ENCODE peak calls at places on chromosomes 11 and 22, in five cellular contexts. L, G, O, M and S are unnamed samples.

GRCh38 chr11:27451528-27451927 is 21.1 kb downstream of the LGR4 start:
- DNase-seq in M (no peak), G (no peak), O (no peak), L (no peak), S (no peak)

GRCh38 chr22:35419756-35420155 is 19.8 kb downstream of the MCM5 start:
- DNase-seq in L (no peak), M (no peak), G (no peak), O (no peak), S (no peak)

GRCh38 chr11:128916646-128917045 is 25.5 kb downstream of the KCNJ5 start:
- DNase-seq in M (no peak), O (no peak), L (no peak), G (no peak), S (no peak)

GRCh38 chr22:45218974-45219373 is 21.7 kb downstream of the KIAA0930 start:
- DNase-seq in O (peak), M (peak), G (no peak), L (no peak), S (no peak)

GRCh38 chr22:23389271-23390071 is 190.6 kb downstream of the IGLL1 start:
- DNase-seq in G (no peak), M (no peak), L (no peak), O (no peak), S (peak)

GRCh38 chr11:47616726-47617416 is 22.7 kb upstream of the C1QTNF4 start:
- DNase-seq in M (no peak), L (peak), O (no peak), G (peak), S (peak)

GRCh38 chr22:24165673-24166072 is 15.6 kb upstream of the SUSD2 start:
- DNase-seq in G (no peak), M (no peak), O (no peak), L (no peak), S (no peak)

GRCh38 chr11:128931661-128932060 is 11.0 kb downstream of the TP53AIP1 start:
- DNase-seq in L (no peak), O (no peak), G (no peak), M (no peak), S (no peak)

GRCh38 chr11:131904756-131905155 is 534.3 kb downstream of the NTM start:
- DNase-seq in L (no peak), O (no peak), M (no peak), G (no peak), S (no peak)

GRCh38 chr22:50620861-50621490 is 7.0 kb downstream of the ARSA start:
- DNase-seq in O (no peak), G (no peak), M (peak), L (no peak), S (peak)

GRCh38 chr11:65865550-65866172 is 5.4 kb downstream of the MUS81 start:
- DNase-seq in M (no peak), G (no peak), O (no peak), L (no peak), S (no peak)

GRCh38 chr22:25101986-25102385 is 97.7 kb upstream of the CRYBB3 start:
- DNase-seq in O (no peak), G (no peak), M (no peak), L (no peak), S (no peak)

GRCh38 chr11:61996933-61997332 is 29.5 kb upstream of the FTH1 start:
- DNase-seq in G (no peak), L (no peak), M (no peak), O (no peak), S (peak)

GRCh38 chr11:3609416-3610265 is 32.2 kb downstream of the ART5 start:
- DNase-seq in G (peak), O (peak), M (no peak), L (peak), S (peak)

GRCh38 chr11:12232160-12232559 is 121.8 kb downstream of the MICAL2 start:
- DNase-seq in M (no peak), O (no peak), G (no peak), L (no peak), S (no peak)

GRCh38 chr11:105609832-105610781 is at the start of gene GRIA4:
- DNase-seq in O (peak), M (no peak), G (no peak), L (no peak), S (no peak)

GRCh38 chr22:21009638-21010425 is 5.1 kb upstream of the P2RX6 start:
- DNase-seq in L (no peak), G (peak), O (no peak), M (no peak), S (peak)

GRCh38 chr22:23401111-23401909 is 178.8 kb downstream of the IGLL1 start:
- DNase-seq in M (no peak), O (no peak), L (no peak), G (no peak), S (no peak)

GRCh38 chr22:47020157-47020556 is 257.7 kb downstream of the TBC1D22A start:
- DNase-seq in G (no peak), L (no peak), O (no peak), M (no peak), S (no peak)

GRCh38 chr11:44997566-44997965 is 46.9 kb upstream of the TP53I11 start:
- DNase-seq in M (no peak), G (no peak), O (no peak), L (no peak), S (no peak)

GRCh38 chr22:42962295-42963230 is 52.4 kb downstream of the PACSIN2 start:
- DNase-seq in G (no peak), L (no peak), M (no peak), O (no peak), S (no peak)

GRCh38 chr22:37990302-37990701 is 5.9 kb upstream of the SOX10 start:
- DNase-seq in G (no peak), O (no peak), L (no peak), M (no peak), S (no peak)

GRCh38 chr22:37994049-37994448 is 9.7 kb upstream of the SOX10 start:
- DNase-seq in L (no peak), M (no peak), G (no peak), O (no peak), S (no peak)

GRCh38 chr22:37989146-37990045 is 5.0 kb upstream of the SOX10 start:
- DNase-seq in O (no peak), G (no peak), L (no peak), M (no peak), S (no peak)

GRCh38 chr22:37990862-37991261 is 6.5 kb upstream of the SOX10 start:
- DNase-seq in M (no peak), G (no peak), L (no peak), O (no peak), S (no peak)

GRCh38 chr22:37991738-37992442 is 7.5 kb upstream of the SOX10 start:
- DNase-seq in G (no peak), O (no peak), L (no peak), M (no peak), S (no peak)
- TF ChIP-seq FOXM1 in G (no peak), O (no peak), L (no peak), M (no peak), S (no peak)

GRCh38 chr11:13955971-13956421 is 6.5 kb upstream of the SPON1 start:
- DNase-seq in L (peak), G (peak), O (peak), M (no peak), S (peak)
- TF ChIP-seq FOXM1 in L (no peak), G (no peak), O (no peak), M (no peak), S (no peak)

GRCh38 chr11:34566209-34566551 is 52.6 kb upstream of the ELF5 start:
- DNase-seq in O (no peak), M (no peak), G (no peak), L (no peak), S (peak)
- TF ChIP-seq FOXM1 in O (no peak), M (no peak), G (no peak), L (no peak), S (no peak)

GRCh38 chr11:88178211-88178610 is 3.0 kb upstream of the RAB38 start:
- DNase-seq in M (no peak), L (no peak), O (no peak), G (no peak), S (no peak)
- TF ChIP-seq FOXM1 in M (no peak), L (no peak), O (no peak), G (no peak), S (no peak)

GRCh38 chr22:29206372-29207230 is 905 bp downstream of the EMID1 start:
- DNase-seq in M (no peak), O (peak), G (no peak), L (no peak), S (no peak)

GRCh38 chr22:29208502-29208862 is 2.8 kb downstream of the EMID1 start:
- DNase-seq in L (no peak), G (no peak), O (peak), M (no peak), S (no peak)

GRCh38 chr22:29208879-29209623 is 3.4 kb downstream of the EMID1 start:
- DNase-seq in O (peak), M (peak), G (no peak), L (no peak), S (no peak)

GRCh38 chr22:29207231-29207550 is 1.5 kb downstream of the EMID1 start:
- DNase-seq in O (no peak), G (no peak), M (no peak), L (no peak), S (no peak)

DNA sequence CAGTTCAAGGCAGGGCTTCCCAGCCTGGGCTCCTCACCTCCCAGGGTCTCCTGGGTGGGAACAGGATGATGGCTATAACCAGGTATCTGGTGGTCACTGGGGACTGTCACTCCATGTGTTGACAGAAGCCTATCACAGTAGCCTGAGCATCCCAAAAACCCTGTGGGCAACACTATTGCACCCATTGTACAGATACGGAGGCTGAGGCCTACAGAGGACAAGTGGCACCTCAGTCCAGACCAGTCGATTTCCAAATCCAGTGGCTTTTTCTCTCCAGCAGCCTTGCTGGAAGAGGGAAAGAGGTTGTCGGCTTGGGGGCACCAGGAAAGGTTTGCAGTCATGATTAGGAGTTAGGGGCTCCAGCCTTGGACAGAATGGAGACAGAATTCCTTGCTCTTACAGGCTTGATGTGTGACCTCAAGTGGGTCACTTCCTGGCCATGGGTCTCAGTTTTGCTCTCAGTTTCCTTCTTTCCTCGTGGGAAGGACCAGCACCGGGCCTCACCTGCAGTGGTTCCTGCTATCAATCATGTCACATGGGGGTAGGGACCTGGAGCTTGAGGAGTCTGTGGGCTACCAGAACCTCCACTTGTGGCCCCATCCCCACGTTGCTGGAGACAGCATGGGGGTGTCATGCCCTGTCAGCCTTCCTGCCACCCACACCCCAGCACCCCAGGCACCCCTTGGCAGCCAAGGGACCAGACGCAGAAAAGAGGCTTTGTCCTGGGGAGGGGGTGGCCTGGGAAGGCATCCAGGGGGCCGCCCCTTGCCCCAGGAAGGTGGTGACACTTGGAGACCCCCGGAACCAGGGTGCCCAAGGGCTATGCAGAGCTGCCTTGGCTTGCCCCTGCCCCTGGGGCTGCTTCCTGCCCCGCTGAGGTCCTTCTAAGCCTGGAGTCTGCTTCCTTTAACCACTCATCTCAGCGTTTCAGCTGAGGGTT is 2.1 kb downstream of the EMID1 start:
- DNase-seq in G (no peak), M (no peak), O (peak), L (no peak), S (no peak)
- TF ChIP-seq FOXM1 in G (no peak), M (no peak), O (no peak), L (no peak), S (no peak)

GRCh38 chr11:19628018-19628417 is 84.6 kb upstream of the NAV2 start:
- DNase-seq in L (no peak), G (no peak), M (no peak), O (no peak), S (no peak)

GRCh38 chr11:19632435-19632834 is 80.2 kb upstream of the NAV2 start:
- DNase-seq in M (no peak), G (no peak), L (no peak), O (peak), S (no peak)

GRCh38 chr11:19635332-19635731 is 77.3 kb upstream of the NAV2 start:
- DNase-seq in O (no peak), G (no peak), L (no peak), M (no peak), S (no peak)

GRCh38 chr11:19631657-19632325 is 80.8 kb upstream of the NAV2 start:
- DNase-seq in M (no peak), L (no peak), O (peak), G (no peak), S (no peak)

DNA sequence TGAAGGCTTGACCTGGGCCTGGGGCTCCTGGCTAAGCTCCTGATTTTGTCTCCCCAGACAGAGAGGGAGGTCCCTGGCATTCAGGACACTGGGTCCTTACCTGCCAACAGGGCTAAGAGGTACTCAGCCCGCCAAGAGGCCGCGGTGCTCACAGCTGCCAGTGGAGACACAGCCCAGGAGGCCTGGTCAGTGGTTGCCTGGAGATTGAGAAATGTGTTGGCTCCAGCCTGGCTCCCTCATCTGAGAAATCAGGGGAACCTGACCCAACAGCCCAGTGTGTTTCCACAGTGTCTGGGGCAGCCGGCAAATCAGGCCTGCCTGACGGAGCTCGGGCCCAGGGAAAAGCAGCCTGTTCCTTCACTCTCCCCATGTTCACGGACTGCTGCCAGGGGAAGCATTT is 79.4 kb upstream of the NAV2 start:
- DNase-seq in O (no peak), L (no peak), G (no peak), M (no peak), S (no peak)
- TF ChIP-seq FOXM1 in O (no peak), L (no peak), G (no peak), M (no peak), S (no peak)

GRCh38 chr11:124194696-124195418 is 11.7 kb downstream of the OR10D3 start:
- DNase-seq in M (peak), G (peak), L (peak), O (peak), S (peak)
- TF ChIP-seq FOXM1 in M (no peak), G (no peak), L (no peak), O (no peak), S (no peak)

GRCh38 chr11:15673408-15673811 is 558.7 kb downstream of the INSC start:
- DNase-seq in G (no peak), O (no peak), L (no peak), M (no peak), S (no peak)
- TF ChIP-seq FOXM1 in G (no peak), O (no peak), L (no peak), M (no peak), S (no peak)

GRCh38 chr11:67351275-67352005 is 1.9 kb downstream of the POLD4 start:
- DNase-seq in O (peak), L (peak), M (no peak), G (peak), S (no peak)

GRCh38 chr11:67353317-67354313 is at the start of gene POLD4:
- DNase-seq in O (peak), G (peak), L (peak), M (peak), S (peak)

GRCh38 chr11:67355023-67355793 is 1.9 kb upstream of the POLD4 start:
- DNase-seq in M (no peak), G (peak), O (peak), L (no peak), S (no peak)

GRCh38 chr11:67354314-67355022 is 1.1 kb upstream of the POLD4 start:
- DNase-seq in M (no peak), O (no peak), L (no peak), G (peak), S (peak)

DNA sequence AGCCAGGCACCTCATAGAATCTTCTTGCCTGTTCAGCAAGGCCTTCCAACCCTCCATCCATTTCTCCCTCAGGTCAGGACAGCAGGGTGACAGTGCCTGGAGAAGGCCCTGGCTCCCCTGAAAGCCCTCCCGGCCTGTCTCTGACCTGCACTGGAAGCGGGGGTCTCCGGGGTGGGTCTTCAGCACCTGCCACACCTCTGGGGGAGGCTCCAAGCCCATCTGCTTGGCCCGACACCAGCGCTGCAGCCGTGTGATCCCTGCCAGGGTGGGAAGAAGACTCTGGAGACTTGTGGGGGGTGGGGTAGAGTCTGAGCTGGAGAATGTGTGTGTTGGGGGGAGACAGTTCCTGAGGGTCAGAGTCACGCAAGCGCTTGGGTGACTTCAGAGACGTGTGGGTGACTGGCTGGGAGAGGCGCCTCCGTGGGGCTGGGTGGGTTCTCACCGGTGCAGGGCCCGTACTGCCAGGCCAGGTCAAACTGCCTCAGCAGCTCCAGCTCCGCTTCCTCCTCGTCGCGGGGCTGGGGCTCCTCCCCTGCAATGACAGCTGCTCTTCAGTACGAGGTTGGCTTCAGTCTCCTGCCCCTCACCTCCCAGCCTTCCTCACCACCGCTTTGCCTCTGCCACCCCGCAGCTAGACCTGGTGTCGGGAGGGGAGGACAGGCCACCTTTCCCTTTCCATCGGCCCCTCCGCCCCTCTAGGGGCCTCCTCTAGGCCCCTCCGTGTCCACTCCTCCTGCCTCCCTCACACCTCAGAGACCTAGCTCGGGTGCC is 615 bp downstream of the POLD4 start:
- DNase-seq in L (no peak), O (no peak), M (no peak), G (peak), S (peak)
- TF ChIP-seq FOXM1 in L (no peak), O (no peak), M (no peak), G (no peak), S (no peak)